ENCODE peak calls at places on chromosomes 6 and 20, in four cellular contexts. L is pancreas; F is breast epithelium; Y is CD8-positive, alpha-beta memory T cell. E is an unnamed sample.

GRCh38 chr20:38550274-38550673 is 30.7 kb upstream of the ADIG start:
- DNase-seq in L (no peak), F (no peak), Y (no peak), E (no peak)

GRCh38 chr6:168247456-168248147 is 72.0 kb downstream of the DACT2 start:
- DNase-seq in L (peak; percentile 77), F (no peak), Y (no peak), E (no peak)

GRCh38 chr6:43911354-43911624 is 141.3 kb downstream of the VEGFA start:
- DNase-seq in L (no peak), F (no peak), Y (no peak), E (no peak)

GRCh38 chr6:153032255-153032882 is 29.9 kb upstream of the MTRF1L start:
- DNase-seq in L (no peak), F (no peak), Y (no peak), E (no peak)

GRCh38 chr20:18287546-18287914 is 797 bp upstream of the ZNF133 start:
- DNase-seq in L (no peak), F (no peak), Y (no peak), E (no peak)

GRCh38 chr6:73074175-73074574 is 151.1 kb downstream of the KHDC1L start:
- DNase-seq in L (no peak), F (no peak), Y (no peak), E (no peak)

GRCh38 chr20:10476319-10476724 is 41.2 kb downstream of the SLX4IP start:
- DNase-seq in L (no peak), F (no peak), Y (no peak), E (no peak)

GRCh38 chr6:15793826-15794225 is 131.0 kb upstream of the DTNBP1 start:
- DNase-seq in L (no peak), F (no peak), Y (no peak), E (no peak)

GRCh38 chr6:57162008-57162407 is 10.1 kb upstream of the BAG2 start:
- DNase-seq in L (no peak), F (no peak), Y (no peak), E (no peak)

GRCh38 chr20:1320016-1320415 is 8.9 kb downstream of the SDCBP2 start:
- DNase-seq in L (no peak), F (no peak), Y (no peak), E (no peak)

GRCh38 chr6:167779123-167779992 is 47.4 kb upstream of the AFDN start:
- DNase-seq in L (no peak), F (no peak), Y (no peak), E (no peak)

GRCh38 chr6:150668882-150669476 is 69.3 kb downstream of the PLEKHG1 start:
- DNase-seq in L (no peak), F (no peak), Y (no peak), E (no peak)

GRCh38 chr6:89299451-89299850 is 15.6 kb downstream of the GABRR2 start:
- DNase-seq in L (no peak), F (no peak), Y (no peak), E (no peak)

GRCh38 chr6:150841697-150842096 is 23.8 kb upstream of the MTHFD1L start:
- DNase-seq in L (no peak), F (no peak), Y (no peak), E (no peak)

GRCh38 chr6:72640622-72640930 is 18.7 kb downstream of the KCNQ5 start:
- DNase-seq in L (no peak), F (no peak), Y (no peak), E (no peak)

GRCh38 chr20:48536206-48536605 is 291.6 kb downstream of the PREX1 start:
- DNase-seq in L (no peak), F (no peak), Y (no peak), E (no peak)

GRCh38 chr20:46635514-46636091 is 15.7 kb downstream of the SLC13A3 start:
- DNase-seq in L (no peak), F (no peak), Y (no peak), E (no peak)

GRCh38 chr6:119116712-119117281 is 38.3 kb upstream of the FAM184A start:
- DNase-seq in L (no peak), F (no peak), Y (no peak), E (no peak)
- H3K4me3 ChIP-seq in L (no peak overlapping the region), F (no peak overlapping the region), Y (no peak overlapping the region), E (no peak overlapping the region)

DNA sequence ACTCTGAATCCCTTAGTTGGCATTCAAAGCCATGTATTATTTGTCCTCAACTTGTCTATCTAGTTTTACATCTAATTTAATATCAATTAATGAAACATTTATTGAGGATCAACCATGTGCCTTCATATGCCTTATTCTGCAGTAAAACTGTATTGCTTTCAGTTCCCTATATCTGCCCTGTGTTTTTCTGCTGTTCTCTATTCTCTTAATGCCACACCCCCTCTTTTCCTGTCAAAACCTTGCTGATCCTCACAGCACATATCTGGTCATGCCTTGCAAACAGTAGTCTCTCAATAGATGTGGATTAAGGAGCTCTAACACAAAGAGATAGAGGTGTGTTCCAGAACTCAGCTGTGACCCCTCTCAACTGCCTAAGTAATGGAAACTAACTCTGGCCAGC is 2.0 kb downstream of the FIG4 start:
- DNase-seq in L (no peak), F (no peak), Y (no peak), E (no peak)
- H3K4me3 ChIP-seq in L (no peak overlapping the region), F (no peak overlapping the region), Y (no peak overlapping the region), E (no peak overlapping the region)

DNA sequence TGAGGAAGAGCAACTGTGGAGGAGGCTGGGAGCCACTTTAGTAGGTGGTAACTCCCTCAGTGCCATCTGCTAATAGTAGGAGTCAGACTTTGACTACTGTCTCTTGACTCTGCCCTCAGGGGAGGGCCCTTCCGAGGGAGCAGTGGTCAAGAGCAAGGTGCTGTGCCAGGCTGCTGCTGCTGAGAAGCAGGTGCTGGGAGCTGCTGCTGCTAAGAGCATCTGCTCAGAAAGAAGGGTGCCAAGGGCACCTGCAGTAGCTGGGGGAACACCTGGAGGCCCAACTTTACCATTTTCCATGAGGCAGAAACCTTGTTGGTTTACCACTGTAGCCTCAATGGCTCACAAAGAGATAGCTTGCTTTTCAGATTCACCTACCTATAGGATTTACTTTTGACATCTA is 18.5 kb downstream of the GGTLC1 start:
- DNase-seq in L (no peak), F (no peak), Y (no peak), E (no peak)
- H3K4me3 ChIP-seq in L (no peak overlapping the region), F (no peak overlapping the region), Y (no peak overlapping the region), E (no peak overlapping the region)

DNA sequence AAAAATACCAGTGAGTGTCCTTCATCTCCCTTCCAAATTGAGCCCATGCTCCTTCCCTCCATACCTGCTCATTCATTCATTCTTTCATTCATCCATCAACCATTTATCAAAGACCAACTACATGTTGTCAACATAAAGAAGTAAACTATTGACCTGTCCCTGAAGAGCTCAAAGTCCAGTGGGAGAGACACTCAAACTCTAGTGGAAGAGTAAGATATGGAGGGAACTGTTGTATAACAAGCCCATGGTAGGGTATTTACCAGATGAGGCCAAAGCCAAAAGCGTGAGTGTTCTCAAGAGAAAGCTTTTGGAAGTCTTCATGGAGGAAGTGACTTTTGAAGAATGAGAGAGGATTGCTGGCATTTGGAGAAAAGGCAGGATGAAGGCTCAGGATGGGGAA is 163.4 kb upstream of the SPACA1 start:
- DNase-seq in L (no peak), F (no peak), Y (no peak), E (no peak)
- H3K4me3 ChIP-seq in L (no peak overlapping the region), F (no peak overlapping the region), Y (no peak overlapping the region), E (no peak overlapping the region)

GRCh38 chr6:41408576-41408975 is 73.2 kb downstream of the NCR2 start:
- DNase-seq in L (no peak), F (no peak), Y (no peak), E (no peak)
- H3K4me3 ChIP-seq in L (no peak overlapping the region), F (no peak overlapping the region), Y (no peak overlapping the region), E (no peak overlapping the region)

GRCh38 chr6:96975848-96976247 is 51.3 kb downstream of the KLHL32 start:
- DNase-seq in L (no peak), F (no peak), Y (no peak), E (no peak)

GRCh38 chr6:96980142-96980541 is 55.6 kb downstream of the KLHL32 start:
- DNase-seq in L (no peak), F (no peak), Y (no peak), E (no peak)
- H3K4me3 ChIP-seq in L (no peak overlapping the region), F (no peak overlapping the region), Y (no peak overlapping the region), E (no peak overlapping the region)

GRCh38 chr20:13060327-13060726 is 51.6 kb downstream of the SPTLC3 start:
- DNase-seq in L (no peak), F (no peak), Y (no peak), E (no peak)
- H3K4me3 ChIP-seq in L (no peak overlapping the region), F (no peak overlapping the region), Y (no peak overlapping the region), E (no peak overlapping the region)

E was measured in adrenal gland.